ENCODE peak calls at places on chromosomes 12 and 14, in six cellular contexts. N is AG20443; C is NCI-H1092; M is heart left ventricle; I is activated T-helper 9 cell treated with anti-CD3 and anti-CD28 coated beads, Interleukin-2, amount 50 U/mL, for 16 hours; A is AG09309. P is an unnamed sample.

GRCh38 chr14:36477266-36477665 is 42.8 kb downstream of the NKX2-1 start:
- DNase-seq in N (no peak), C (no peak), M (no peak), I (no peak), A (no peak), P (peak)

GRCh38 chr12:52495385-52495784 is 2.3 kb upstream of the KRT6A start:
- DNase-seq in N (peak), C (peak), M (no peak), I (no peak), A (no peak), P (peak)

GRCh38 chr12:120909633-120910318 is 5.6 kb upstream of the SPPL3 start:
- DNase-seq in N (no peak), C (no peak), M (no peak), I (no peak), A (no peak), P (no peak)

GRCh38 chr12:97127061-97127460 is 220.0 kb downstream of the NEDD1 start:
- DNase-seq in N (no peak), C (no peak), M (no peak), I (no peak), A (no peak), P (no peak)

GRCh38 chr12:56716933-56717880 is 7.9 kb downstream of the NACA start:
- DNase-seq in N (no peak), C (no peak), M (peak), I (no peak), A (no peak), P (no peak)

GRCh38 chr12:117294206-117294605 is 67.2 kb downstream of the NOS1 start:
- DNase-seq in N (no peak), C (no peak), M (no peak), I (no peak), A (no peak), P (no peak)

GRCh38 chr12:3805058-3805457 is 52.1 kb upstream of the CRACR2A start:
- DNase-seq in N (no peak), C (no peak), M (no peak), I (no peak), A (no peak), P (no peak)

GRCh38 chr14:55123101-55123500 is 6.0 kb upstream of the LGALS3 start:
- DNase-seq in N (peak), C (no peak), M (no peak), I (no peak), A (no peak), P (no peak)

GRCh38 chr14:105080161-105080560 is 14.9 kb upstream of the GPR132 start:
- DNase-seq in N (no peak), C (no peak), M (no peak), I (no peak), A (no peak), P (no peak)

GRCh38 chr12:95942106-95942531 is 295 bp downstream of the CCDC38 start:
- DNase-seq in N (peak), C (no peak), M (no peak), I (no peak), A (no peak), P (no peak)

GRCh38 chr14:22865424-22866215 is 5.9 kb upstream of the LRP10 start:
- DNase-seq in N (no peak), C (no peak), M (no peak), I (no peak), A (no peak), P (peak)

GRCh38 chr12:124386059-124386458 is 91.2 kb downstream of the RFLNA start:
- DNase-seq in N (no peak), C (no peak), M (peak), I (no peak), A (no peak), P (no peak)

GRCh38 chr14:74531467-74531866 is 37.9 kb downstream of the ISCA2 start:
- DNase-seq in N (peak), C (no peak), M (peak), I (no peak), A (no peak), P (no peak)

P was measured in NCI-H146.